ENCODE peak calls at places on chromosome 7, in seven cellular contexts. One of them, this sample, is unnamed.

GRCh38 chr7:101075646-101076045 is 9.6 kb upstream of the TRIM56 start:
- DNase-seq in HCT116: no peak
- DNase-seq in HepG2: no peak
- DNase-seq in H1: no peak
- DNase-seq in GM12878: no peak
- DNase-seq in SK-N-SH: no peak
- DNase-seq in K562: no peak
- DNase-seq in this sample: no peak

GRCh38 chr7:100699018-100699417 is 5.0 kb upstream of the GIGYF1 start:
- DNase-seq in HCT116: no peak
- DNase-seq in HepG2: no peak
- DNase-seq in H1: no peak
- DNase-seq in GM12878: no peak
- DNase-seq in SK-N-SH: no peak
- DNase-seq in K562: no peak
- DNase-seq in this sample: no peak

GRCh38 chr7:70668606-70669358 is 463.2 kb upstream of the GALNT17 start:
- DNase-seq in HCT116: no peak
- DNase-seq in HepG2: no peak
- DNase-seq in H1: no peak
- DNase-seq in GM12878: peak
- DNase-seq in SK-N-SH: no peak
- DNase-seq in K562: no peak
- DNase-seq in this sample: no peak

GRCh38 chr7:149422914-149423285 is 38.0 kb downstream of the ZNF777 start:
- DNase-seq in HCT116: no peak
- DNase-seq in HepG2: no peak
- DNase-seq in H1: peak
- DNase-seq in GM12878: no peak
- DNase-seq in SK-N-SH: no peak
- DNase-seq in K562: no peak
- DNase-seq in this sample: no peak

GRCh38 chr7:40843338-40844026 is 708.7 kb downstream of the SUGCT start:
- DNase-seq in HCT116: no peak
- DNase-seq in HepG2: no peak
- DNase-seq in H1: no peak
- DNase-seq in GM12878: no peak
- DNase-seq in SK-N-SH: no peak
- DNase-seq in K562: no peak
- DNase-seq in this sample: no peak

GRCh38 chr7:66110861-66111260 is 3.8 kb upstream of the CRCP start:
- DNase-seq in HCT116: peak
- DNase-seq in HepG2: peak
- DNase-seq in H1: no peak
- DNase-seq in GM12878: no peak
- DNase-seq in SK-N-SH: no peak
- DNase-seq in K562: no peak
- DNase-seq in this sample: no peak

GRCh38 chr7:24668922-24669635 is 88.2 kb downstream of the GSDME start:
- DNase-seq in HCT116: no peak
- DNase-seq in HepG2: no peak
- DNase-seq in H1: no peak
- DNase-seq in GM12878: no peak
- DNase-seq in SK-N-SH: no peak
- DNase-seq in K562: no peak
- DNase-seq in this sample: no peak

GRCh38 chr7:36148422-36149065 is 4.5 kb upstream of the EEPD1 start:
- DNase-seq in HCT116: no peak
- DNase-seq in HepG2: no peak
- DNase-seq in H1: no peak
- DNase-seq in GM12878: no peak
- DNase-seq in SK-N-SH: no peak
- DNase-seq in K562: no peak
- DNase-seq in this sample: no peak

GRCh38 chr7:140656548-140657515 is 15.9 kb upstream of the ADCK2 start:
- DNase-seq in HCT116: no peak
- DNase-seq in HepG2: peak
- DNase-seq in H1: no peak
- DNase-seq in GM12878: no peak
- DNase-seq in SK-N-SH: no peak
- DNase-seq in K562: no peak
- DNase-seq in this sample: peak

GRCh38 chr7:7769712-7770111 is 51.3 kb upstream of the RPA3 start:
- DNase-seq in HCT116: no peak
- DNase-seq in HepG2: no peak
- DNase-seq in H1: no peak
- DNase-seq in GM12878: no peak
- DNase-seq in SK-N-SH: no peak
- DNase-seq in K562: no peak
- DNase-seq in this sample: no peak

GRCh38 chr7:101563198-101563901 is 65.7 kb downstream of the MYL10 start:
- DNase-seq in HCT116: no peak
- DNase-seq in HepG2: no peak
- DNase-seq in H1: no peak
- DNase-seq in GM12878: no peak
- DNase-seq in SK-N-SH: no peak
- DNase-seq in K562: peak
- DNase-seq in this sample: no peak

GRCh38 chr7:83976302-83976701 is 218.3 kb downstream of the SEMA3A start:
- DNase-seq in HCT116: no peak
- DNase-seq in HepG2: peak
- DNase-seq in H1: no peak
- DNase-seq in GM12878: no peak
- DNase-seq in SK-N-SH: peak
- DNase-seq in K562: peak
- DNase-seq in this sample: no peak

GRCh38 chr7:128774921-128775320 is 673 bp downstream of the OPN1SW start:
- DNase-seq in HCT116: no peak
- DNase-seq in HepG2: no peak
- DNase-seq in H1: no peak
- DNase-seq in GM12878: no peak
- DNase-seq in SK-N-SH: no peak
- DNase-seq in K562: no peak
- DNase-seq in this sample: no peak

GRCh38 chr7:25950488-25951413 is 201.2 kb upstream of the NFE2L3 start:
- DNase-seq in HCT116: peak
- DNase-seq in HepG2: peak
- DNase-seq in H1: peak
- DNase-seq in GM12878: peak
- DNase-seq in SK-N-SH: peak
- DNase-seq in K562: peak
- DNase-seq in this sample: peak

GRCh38 chr7:117229350-117229749 is 93.5 kb downstream of the WNT2 start:
- DNase-seq in HCT116: no peak
- DNase-seq in HepG2: no peak
- DNase-seq in H1: no peak
- DNase-seq in GM12878: no peak
- DNase-seq in SK-N-SH: no peak
- DNase-seq in K562: no peak
- DNase-seq in this sample: no peak

GRCh38 chr7:27168265-27168947 is 3.1 kb upstream of the HOXA9 start:
- DNase-seq in HCT116: no peak
- DNase-seq in HepG2: no peak
- DNase-seq in H1: no peak
- DNase-seq in GM12878: no peak
- DNase-seq in SK-N-SH: peak
- DNase-seq in K562: no peak
- DNase-seq in this sample: no peak

GRCh38 chr7:74453321-74454011 is at the start of gene GTF2IRD1:
- DNase-seq in HCT116: no peak
- DNase-seq in HepG2: peak
- DNase-seq in H1: peak
- DNase-seq in GM12878: no peak
- DNase-seq in SK-N-SH: peak
- DNase-seq in K562: peak
- DNase-seq in this sample: peak

GRCh38 chr7:130886438-130887135 is 152.6 kb upstream of the KLF14 start:
- DNase-seq in HCT116: no peak
- DNase-seq in HepG2: no peak
- DNase-seq in H1: peak
- DNase-seq in GM12878: no peak
- DNase-seq in SK-N-SH: no peak
- DNase-seq in K562: no peak
- DNase-seq in this sample: no peak

DNA sequence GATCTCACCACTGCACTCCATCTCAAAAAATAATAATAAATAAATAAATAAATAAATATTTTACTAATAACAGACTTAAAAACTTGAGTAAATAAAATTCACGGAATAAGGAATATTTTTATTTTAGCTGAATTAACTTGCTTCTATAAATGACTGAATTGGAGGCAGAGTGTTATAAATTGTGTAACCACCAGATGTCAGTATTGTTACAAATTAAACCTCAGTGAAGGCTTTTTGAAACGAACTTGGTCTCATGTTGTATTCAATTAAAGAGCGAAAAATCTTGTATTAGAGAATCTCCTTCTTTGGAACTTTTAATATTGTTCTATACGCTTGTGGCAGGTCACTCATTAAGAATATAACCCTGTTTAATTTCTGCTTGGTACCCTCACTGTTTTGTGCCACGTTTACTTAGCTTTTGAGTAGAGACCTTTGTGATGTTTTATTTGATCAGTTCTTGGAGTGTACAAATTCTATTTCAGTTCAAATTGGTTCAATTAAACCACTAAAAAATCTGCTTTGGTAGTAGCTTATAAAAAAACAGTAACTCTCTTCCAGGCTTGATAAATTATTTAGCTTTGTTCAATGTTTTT is 45.6 kb upstream of the SCIN start:
- DNase-seq in HCT116: peak
- DNase-seq in HepG2: peak
- DNase-seq in H1: no peak
- DNase-seq in GM12878: peak
- DNase-seq in SK-N-SH: peak
- DNase-seq in K562: peak
- DNase-seq in this sample: peak
- TF ChIP-seq JUND in HCT116: no peak
- TF ChIP-seq JUND in HepG2: no peak
- TF ChIP-seq JUND in H1: no peak
- TF ChIP-seq JUND in GM12878: no peak
- TF ChIP-seq JUND in SK-N-SH: no peak
- TF ChIP-seq JUND in K562: no peak
- TF ChIP-seq JUND in this sample: no peak

GRCh38 chr7:30865077-30865476 is 46.6 kb upstream of the AQP1 start:
- DNase-seq in HCT116: no peak
- DNase-seq in HepG2: no peak
- DNase-seq in H1: no peak
- DNase-seq in GM12878: no peak
- DNase-seq in SK-N-SH: no peak
- DNase-seq in K562: no peak
- DNase-seq in this sample: no peak

GRCh38 chr7:30867483-30867882 is 44.2 kb upstream of the AQP1 start:
- DNase-seq in HCT116: no peak
- DNase-seq in HepG2: no peak
- DNase-seq in H1: no peak
- DNase-seq in GM12878: no peak
- DNase-seq in SK-N-SH: no peak
- DNase-seq in K562: no peak
- DNase-seq in this sample: no peak

GRCh38 chr7:30864146-30864545 is 47.5 kb upstream of the AQP1 start:
- DNase-seq in HCT116: no peak
- DNase-seq in HepG2: no peak
- DNase-seq in H1: no peak
- DNase-seq in GM12878: no peak
- DNase-seq in SK-N-SH: no peak
- DNase-seq in K562: no peak
- DNase-seq in this sample: no peak

GRCh38 chr7:30865821-30866220 is 45.8 kb upstream of the AQP1 start:
- DNase-seq in HCT116: no peak
- DNase-seq in HepG2: no peak
- DNase-seq in H1: no peak
- DNase-seq in GM12878: no peak
- DNase-seq in SK-N-SH: no peak
- DNase-seq in K562: no peak
- DNase-seq in this sample: no peak

DNA sequence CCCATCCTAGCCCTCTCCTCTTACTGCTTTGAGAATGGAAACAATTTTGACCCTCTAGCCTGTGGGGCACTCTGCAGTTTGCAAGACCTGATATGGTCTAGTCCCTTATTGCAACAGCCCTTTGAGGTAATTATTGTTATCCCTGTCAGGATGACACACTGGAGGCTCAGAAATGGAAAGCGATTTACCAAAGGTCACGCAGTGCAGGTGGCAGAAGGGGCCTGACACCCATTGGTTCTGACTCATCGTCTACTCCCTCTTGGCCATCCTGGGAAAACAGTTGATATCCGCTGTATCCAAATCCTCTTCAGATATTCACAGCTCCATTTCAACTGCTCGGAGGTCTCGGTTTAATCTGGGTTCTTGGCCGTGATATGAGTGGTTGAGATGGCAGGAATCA is 44.7 kb upstream of the AQP1 start:
- DNase-seq in HCT116: no peak
- DNase-seq in HepG2: no peak
- DNase-seq in H1: no peak
- DNase-seq in GM12878: no peak
- DNase-seq in SK-N-SH: no peak
- DNase-seq in K562: no peak
- DNase-seq in this sample: no peak
- TF ChIP-seq JUND in HCT116: no peak
- TF ChIP-seq JUND in HepG2: no peak
- TF ChIP-seq JUND in H1: no peak
- TF ChIP-seq JUND in GM12878: no peak
- TF ChIP-seq JUND in SK-N-SH: no peak
- TF ChIP-seq JUND in K562: no peak
- TF ChIP-seq JUND in this sample: no peak

GRCh38 chr7:1668486-1668931 is 1.6 kb upstream of the ELFN1 start:
- DNase-seq in HCT116: no peak
- DNase-seq in HepG2: no peak
- DNase-seq in H1: peak
- DNase-seq in GM12878: no peak
- DNase-seq in SK-N-SH: peak
- DNase-seq in K562: no peak
- DNase-seq in this sample: no peak
- TF ChIP-seq JUND in HCT116: no peak
- TF ChIP-seq JUND in HepG2: no peak
- TF ChIP-seq JUND in H1: no peak
- TF ChIP-seq JUND in GM12878: no peak
- TF ChIP-seq JUND in SK-N-SH: no peak
- TF ChIP-seq JUND in K562: no peak
- TF ChIP-seq JUND in this sample: no peak

DNA sequence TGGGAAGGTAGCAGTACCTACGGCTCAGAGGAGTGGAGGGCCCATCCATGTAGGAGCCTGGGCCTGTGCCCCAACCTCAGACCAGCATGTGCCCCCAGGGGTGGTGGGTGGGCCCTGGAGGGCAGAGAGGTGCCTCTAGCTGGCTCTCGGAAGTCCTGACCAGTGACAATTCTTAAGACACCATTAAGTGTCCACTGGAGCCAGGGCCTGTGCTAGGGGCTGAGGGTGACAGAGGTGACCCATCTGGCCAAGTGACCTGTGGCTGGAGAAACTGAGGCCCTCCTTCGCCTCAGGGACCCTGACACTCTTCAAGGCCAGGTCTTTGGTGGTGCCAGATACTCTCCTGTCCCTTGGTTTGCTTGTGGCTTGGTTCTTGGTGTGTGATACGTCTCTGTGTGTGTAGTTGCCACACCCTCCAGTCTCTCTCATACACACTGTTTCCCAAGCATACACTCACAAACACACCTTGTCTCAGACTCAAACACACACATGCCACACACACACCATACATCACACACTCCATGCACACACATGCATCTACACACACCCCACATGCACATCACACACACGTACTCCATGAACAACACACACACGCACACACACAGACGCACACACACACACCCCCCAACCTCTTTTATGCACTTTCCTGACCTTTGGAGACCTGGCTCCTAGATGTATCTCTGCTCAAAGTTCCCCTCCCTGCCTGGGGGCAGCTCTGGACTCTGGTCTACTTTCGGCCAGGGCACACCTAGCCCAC is 897 bp upstream of the RAMP3 start:
- DNase-seq in HCT116: no peak
- DNase-seq in HepG2: no peak
- DNase-seq in H1: no peak
- DNase-seq in GM12878: no peak
- DNase-seq in SK-N-SH: no peak
- DNase-seq in K562: no peak
- DNase-seq in this sample: no peak
- TF ChIP-seq JUND in HCT116: no peak
- TF ChIP-seq JUND in HepG2: no peak
- TF ChIP-seq JUND in H1: no peak
- TF ChIP-seq JUND in GM12878: no peak
- TF ChIP-seq JUND in SK-N-SH: no peak
- TF ChIP-seq JUND in K562: no peak
- TF ChIP-seq JUND in this sample: no peak